ENCODE peak calls at places on chromosomes 11 and 22, in eight cellular contexts. One of them, this sample, is unnamed.

GRCh38 chr11:28296426-28296825 is 188.2 kb downstream of the METTL15 start:
- DNase-seq in right atrium auricular region: no peak
- DNase-seq in ovary: no peak
- DNase-seq in mesendoderm: no peak
- DNase-seq in GM23248: no peak
- DNase-seq in A549: no peak
- DNase-seq in GM23338: no peak
- DNase-seq in left ventricle myocardium inferior: no peak
- DNase-seq in this sample: no peak

GRCh38 chr11:73957654-73958361 is 7.0 kb downstream of the DNAJB13 start:
- DNase-seq in right atrium auricular region: no peak
- DNase-seq in ovary: no peak
- DNase-seq in mesendoderm: no peak
- DNase-seq in GM23248: no peak
- DNase-seq in A549: no peak
- DNase-seq in GM23338: no peak
- DNase-seq in left ventricle myocardium inferior: no peak
- DNase-seq in this sample: no peak

GRCh38 chr22:41863472-41863871 is 30.6 kb downstream of the SREBF2 start:
- DNase-seq in right atrium auricular region: no peak
- DNase-seq in ovary: no peak
- DNase-seq in mesendoderm: no peak
- DNase-seq in GM23248: no peak
- DNase-seq in A549: no peak
- DNase-seq in GM23338: no peak
- DNase-seq in left ventricle myocardium inferior: no peak
- DNase-seq in this sample: no peak

GRCh38 chr11:83722392-83722791 is 436.2 kb upstream of the CCDC90B start:
- DNase-seq in right atrium auricular region: no peak
- DNase-seq in ovary: no peak
- DNase-seq in mesendoderm: peak; percentile 45
- DNase-seq in GM23248: no peak
- DNase-seq in A549: no peak
- DNase-seq in GM23338: peak; percentile 18
- DNase-seq in left ventricle myocardium inferior: no peak
- DNase-seq in this sample: no peak

GRCh38 chr11:15629690-15630321 is 515.1 kb downstream of the INSC start:
- DNase-seq in right atrium auricular region: no peak
- DNase-seq in ovary: no peak
- DNase-seq in mesendoderm: peak; percentile 77
- DNase-seq in GM23248: no peak
- DNase-seq in A549: no peak
- DNase-seq in GM23338: peak; percentile 88
- DNase-seq in left ventricle myocardium inferior: peak; percentile 35
- DNase-seq in this sample: no peak

GRCh38 chr11:107924306-107924705 is 3.9 kb upstream of the RAB39A start:
- DNase-seq in right atrium auricular region: no peak
- DNase-seq in ovary: no peak
- DNase-seq in mesendoderm: no peak
- DNase-seq in GM23248: no peak
- DNase-seq in A549: no peak
- DNase-seq in GM23338: no peak
- DNase-seq in left ventricle myocardium inferior: no peak
- DNase-seq in this sample: no peak

GRCh38 chr22:25027959-25028840 is 75.7 kb downstream of the KIAA1671 start:
- DNase-seq in right atrium auricular region: no peak
- DNase-seq in ovary: peak; percentile 63
- DNase-seq in mesendoderm: peak; percentile 67
- DNase-seq in GM23248: peak; percentile 35
- DNase-seq in A549: peak; percentile 31
- DNase-seq in GM23338: peak; percentile 81
- DNase-seq in left ventricle myocardium inferior: peak; percentile 29
- DNase-seq in this sample: no peak

GRCh38 chr22:29716814-29717213 is 3.0 kb upstream of the CABP7 start:
- DNase-seq in right atrium auricular region: no peak
- DNase-seq in ovary: peak; percentile 77
- DNase-seq in mesendoderm: peak; percentile 90
- DNase-seq in GM23248: peak; percentile 82
- DNase-seq in A549: no peak
- DNase-seq in GM23338: peak; percentile 93
- DNase-seq in left ventricle myocardium inferior: peak; percentile 43
- DNase-seq in this sample: no peak

GRCh38 chr11:86248609-86249008 is 4.1 kb downstream of the EED start:
- DNase-seq in right atrium auricular region: no peak
- DNase-seq in ovary: no peak
- DNase-seq in mesendoderm: peak; percentile 23
- DNase-seq in GM23248: no peak
- DNase-seq in A549: no peak
- DNase-seq in GM23338: peak; percentile 3
- DNase-seq in left ventricle myocardium inferior: no peak
- DNase-seq in this sample: no peak

GRCh38 chr11:15910761-15911160 is 445.6 kb downstream of the SOX6 start:
- DNase-seq in right atrium auricular region: no peak
- DNase-seq in ovary: no peak
- DNase-seq in mesendoderm: peak; percentile 98
- DNase-seq in GM23248: no peak
- DNase-seq in A549: no peak
- DNase-seq in GM23338: no peak
- DNase-seq in left ventricle myocardium inferior: no peak
- DNase-seq in this sample: no peak

GRCh38 chr11:46326813-46327416 is 20.3 kb upstream of the DGKZ start:
- DNase-seq in right atrium auricular region: no peak
- DNase-seq in ovary: no peak
- DNase-seq in mesendoderm: no peak
- DNase-seq in GM23248: no peak
- DNase-seq in A549: no peak
- DNase-seq in GM23338: no peak
- DNase-seq in left ventricle myocardium inferior: no peak
- DNase-seq in this sample: no peak

GRCh38 chr22:28674121-28674563 is 5.5 kb downstream of the TTC28 start:
- DNase-seq in right atrium auricular region: no peak
- DNase-seq in ovary: no peak
- DNase-seq in mesendoderm: no peak
- DNase-seq in GM23248: peak; percentile 41
- DNase-seq in A549: no peak
- DNase-seq in GM23338: no peak
- DNase-seq in left ventricle myocardium inferior: no peak
- DNase-seq in this sample: no peak

GRCh38 chr11:16786131-16786530 is 47.7 kb downstream of the C11orf58 start:
- DNase-seq in right atrium auricular region: no peak
- DNase-seq in ovary: no peak
- DNase-seq in mesendoderm: no peak
- DNase-seq in GM23248: no peak
- DNase-seq in A549: no peak
- DNase-seq in GM23338: no peak
- DNase-seq in left ventricle myocardium inferior: no peak
- DNase-seq in this sample: peak; percentile 66

GRCh38 chr11:31106326-31106725 is 263.2 kb downstream of the DCDC1 start:
- DNase-seq in right atrium auricular region: no peak
- DNase-seq in ovary: no peak
- DNase-seq in mesendoderm: no peak
- DNase-seq in GM23248: no peak
- DNase-seq in A549: no peak
- DNase-seq in GM23338: no peak
- DNase-seq in left ventricle myocardium inferior: no peak
- DNase-seq in this sample: no peak

GRCh38 chr11:34052608-34053160 is 1.2 kb downstream of the CAPRIN1 start:
- DNase-seq in right atrium auricular region: no peak
- DNase-seq in ovary: peak; percentile 48
- DNase-seq in mesendoderm: peak; percentile 44
- DNase-seq in GM23248: peak; percentile 54
- DNase-seq in A549: no peak
- DNase-seq in GM23338: peak; percentile 19
- DNase-seq in left ventricle myocardium inferior: peak; percentile 21
- DNase-seq in this sample: no peak

GRCh38 chr11:105935791-105936190 is 86.2 kb downstream of the MSANTD4 start:
- DNase-seq in right atrium auricular region: no peak
- DNase-seq in ovary: no peak
- DNase-seq in mesendoderm: no peak
- DNase-seq in GM23248: no peak
- DNase-seq in A549: no peak
- DNase-seq in GM23338: peak; percentile 21
- DNase-seq in left ventricle myocardium inferior: no peak
- DNase-seq in this sample: no peak

GRCh38 chr11:134792044-134792443 is 380.0 kb upstream of the B3GAT1 start:
- DNase-seq in right atrium auricular region: no peak
- DNase-seq in ovary: no peak
- DNase-seq in mesendoderm: peak; percentile 8
- DNase-seq in GM23248: no peak
- DNase-seq in A549: no peak
- DNase-seq in GM23338: no peak
- DNase-seq in left ventricle myocardium inferior: no peak
- DNase-seq in this sample: no peak

DNA sequence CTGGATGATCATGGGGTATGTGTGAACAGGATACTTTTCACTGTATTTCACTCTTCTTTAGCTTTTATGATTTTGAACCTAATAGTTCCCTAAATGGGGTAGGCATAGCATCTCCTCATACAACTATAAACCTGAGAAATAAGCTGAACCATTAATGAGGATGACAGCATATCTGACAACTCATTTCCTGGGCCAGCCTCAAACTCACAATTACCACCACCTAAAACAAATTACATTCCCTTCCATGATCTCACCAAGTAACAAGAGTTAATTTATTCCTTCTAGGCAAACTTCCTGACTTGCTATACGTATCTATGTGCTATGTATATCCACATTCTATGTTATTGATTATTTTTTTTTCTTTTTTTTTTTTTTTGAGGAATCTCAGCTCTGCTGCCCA is 23.0 kb downstream of the SIK3 start:
- DNase-seq in right atrium auricular region: no peak
- DNase-seq in ovary: no peak
- DNase-seq in mesendoderm: no peak
- DNase-seq in GM23248: peak; percentile 41
- DNase-seq in A549: no peak
- DNase-seq in GM23338: no peak
- DNase-seq in left ventricle myocardium inferior: no peak
- DNase-seq in this sample: no peak
- H3K4me3 ChIP-seq in right atrium auricular region: no peak overlapping the region
- H3K4me3 ChIP-seq in ovary: no peak overlapping the region
- H3K4me3 ChIP-seq in mesendoderm: no peak overlapping the region
- H3K4me3 ChIP-seq in GM23248: no peak overlapping the region
- H3K4me3 ChIP-seq in A549: no peak overlapping the region
- H3K4me3 ChIP-seq in GM23338: no peak overlapping the region
- H3K4me3 ChIP-seq in left ventricle myocardium inferior: no peak overlapping the region
- H3K4me3 ChIP-seq in this sample: no peak overlapping the region

GRCh38 chr22:40000171-40000570 is 5.4 kb downstream of the FAM83F start:
- DNase-seq in right atrium auricular region: no peak
- DNase-seq in ovary: no peak
- DNase-seq in mesendoderm: no peak
- DNase-seq in GM23248: no peak
- DNase-seq in A549: no peak
- DNase-seq in GM23338: no peak
- DNase-seq in left ventricle myocardium inferior: no peak
- DNase-seq in this sample: no peak
- H3K27ac ChIP-seq in right atrium auricular region: no peak overlapping the region
- H3K27ac ChIP-seq in ovary: no peak overlapping the region
- H3K27ac ChIP-seq in mesendoderm: no peak overlapping the region
- H3K27ac ChIP-seq in GM23248: no peak overlapping the region
- H3K27ac ChIP-seq in A549: no peak overlapping the region
- H3K27ac ChIP-seq in GM23338: no peak overlapping the region
- H3K27ac ChIP-seq in left ventricle myocardium inferior: no peak overlapping the region
- H3K27ac ChIP-seq in this sample: no peak overlapping the region

GRCh38 chr11:117097567-117098268 is 510 bp downstream of the SIK3 start:
- DNase-seq in right atrium auricular region: peak; percentile 61
- DNase-seq in ovary: peak; percentile 74
- DNase-seq in mesendoderm: peak; percentile 61
- DNase-seq in GM23248: peak; percentile 61
- DNase-seq in A549: peak; percentile 27
- DNase-seq in GM23338: peak; percentile 68
- DNase-seq in left ventricle myocardium inferior: peak; percentile 42
- DNase-seq in this sample: peak; percentile 83

GRCh38 chr11:117094776-117095175 is 3.5 kb downstream of the SIK3 start:
- DNase-seq in right atrium auricular region: no peak
- DNase-seq in ovary: no peak
- DNase-seq in mesendoderm: peak; percentile 80
- DNase-seq in GM23248: peak; percentile 61
- DNase-seq in A549: no peak
- DNase-seq in GM23338: peak; percentile 34
- DNase-seq in left ventricle myocardium inferior: no peak
- DNase-seq in this sample: no peak

GRCh38 chr11:117096973-117097566 is 1.2 kb downstream of the SIK3 start:
- DNase-seq in right atrium auricular region: no peak
- DNase-seq in ovary: no peak
- DNase-seq in mesendoderm: no peak
- DNase-seq in GM23248: peak; percentile 30
- DNase-seq in A549: no peak
- DNase-seq in GM23338: no peak
- DNase-seq in left ventricle myocardium inferior: no peak
- DNase-seq in this sample: no peak

GRCh38 chr11:117096140-117096972 is 1.9 kb downstream of the SIK3 start:
- DNase-seq in right atrium auricular region: no peak
- DNase-seq in ovary: no peak
- DNase-seq in mesendoderm: peak; percentile 90
- DNase-seq in GM23248: peak; percentile 40
- DNase-seq in A549: no peak
- DNase-seq in GM23338: peak; percentile 57
- DNase-seq in left ventricle myocardium inferior: no peak
- DNase-seq in this sample: no peak

GRCh38 chr11:117095301-117096139 is 2.7 kb downstream of the SIK3 start:
- DNase-seq in right atrium auricular region: no peak
- DNase-seq in ovary: no peak
- DNase-seq in mesendoderm: peak; percentile 34
- DNase-seq in GM23248: peak; percentile 74
- DNase-seq in A549: no peak
- DNase-seq in GM23338: no peak
- DNase-seq in left ventricle myocardium inferior: no peak
- DNase-seq in this sample: no peak
- H3K4me3 ChIP-seq in right atrium auricular region: peak overlapping the region; percentile 89
- H3K4me3 ChIP-seq in ovary: no peak overlapping the region
- H3K4me3 ChIP-seq in mesendoderm: no peak overlapping the region
- H3K4me3 ChIP-seq in GM23248: peak overlapping the region; percentile 81
- H3K4me3 ChIP-seq in A549: peak overlapping the region; percentile 12
- H3K4me3 ChIP-seq in GM23338: peak overlapping the region; percentile 92
- H3K4me3 ChIP-seq in left ventricle myocardium inferior: peak overlapping the region; percentile 84
- H3K4me3 ChIP-seq in this sample: peak overlapping the region; percentile 99

GRCh38 chr11:113847580-113847979 is 27.8 kb downstream of the USP28 start:
- DNase-seq in right atrium auricular region: no peak
- DNase-seq in ovary: no peak
- DNase-seq in mesendoderm: no peak
- DNase-seq in GM23248: no peak
- DNase-seq in A549: no peak
- DNase-seq in GM23338: no peak
- DNase-seq in left ventricle myocardium inferior: no peak
- DNase-seq in this sample: no peak
- H3K27ac ChIP-seq in right atrium auricular region: no peak overlapping the region
- H3K27ac ChIP-seq in ovary: no peak overlapping the region
- H3K27ac ChIP-seq in mesendoderm: no peak overlapping the region
- H3K27ac ChIP-seq in GM23248: no peak overlapping the region
- H3K27ac ChIP-seq in A549: no peak overlapping the region
- H3K27ac ChIP-seq in GM23338: peak overlapping the region; percentile 92
- H3K27ac ChIP-seq in left ventricle myocardium inferior: no peak overlapping the region
- H3K27ac ChIP-seq in this sample: no peak overlapping the region